ENCODE peak calls at places on chromosomes 5 and 9, in seven cellular contexts. One of them, this sample, is unnamed.

GRCh38 chr9:87337335-87338074 is 160.2 kb upstream of the DAPK1 start:
- DNase-seq in GM10248: no peak
- DNase-seq in iPS DF 6.9: no peak
- DNase-seq in HCT116: no peak
- DNase-seq in brain pericyte: no peak
- DNase-seq in dermis blood vessel endothelial cell: peak; percentile 22
- DNase-seq in posterior cingulate gyrus: no peak
- DNase-seq in this sample: no peak

GRCh38 chr9:136118061-136118366 is 661 bp downstream of the TMEM250 start:
- DNase-seq in GM10248: no peak
- DNase-seq in iPS DF 6.9: no peak
- DNase-seq in HCT116: no peak
- DNase-seq in brain pericyte: no peak
- DNase-seq in dermis blood vessel endothelial cell: no peak
- DNase-seq in posterior cingulate gyrus: no peak
- DNase-seq in this sample: no peak

GRCh38 chr9:115264333-115264732 is 146.4 kb upstream of the TNC start:
- DNase-seq in GM10248: no peak
- DNase-seq in iPS DF 6.9: no peak
- DNase-seq in HCT116: no peak
- DNase-seq in brain pericyte: no peak
- DNase-seq in dermis blood vessel endothelial cell: no peak
- DNase-seq in posterior cingulate gyrus: no peak
- DNase-seq in this sample: no peak

GRCh38 chr5:171409164-171410136 is 10.0 kb upstream of the FGF18 start:
- DNase-seq in GM10248: no peak
- DNase-seq in iPS DF 6.9: no peak
- DNase-seq in HCT116: no peak
- DNase-seq in brain pericyte: no peak
- DNase-seq in dermis blood vessel endothelial cell: no peak
- DNase-seq in posterior cingulate gyrus: no peak
- DNase-seq in this sample: no peak

GRCh38 chr5:109062669-109063068 is 315.0 kb downstream of the FER start:
- DNase-seq in GM10248: no peak
- DNase-seq in iPS DF 6.9: no peak
- DNase-seq in HCT116: no peak
- DNase-seq in brain pericyte: no peak
- DNase-seq in dermis blood vessel endothelial cell: no peak
- DNase-seq in posterior cingulate gyrus: no peak
- DNase-seq in this sample: no peak

GRCh38 chr9:2093920-2094597 is 78.9 kb downstream of the SMARCA2 start:
- DNase-seq in GM10248: no peak
- DNase-seq in iPS DF 6.9: peak; percentile 20
- DNase-seq in HCT116: no peak
- DNase-seq in brain pericyte: no peak
- DNase-seq in dermis blood vessel endothelial cell: peak; percentile 65
- DNase-seq in posterior cingulate gyrus: no peak
- DNase-seq in this sample: no peak

GRCh38 chr5:43553381-43553780 is 3.5 kb downstream of the PAIP1 start:
- DNase-seq in GM10248: no peak
- DNase-seq in iPS DF 6.9: no peak
- DNase-seq in HCT116: no peak
- DNase-seq in brain pericyte: no peak
- DNase-seq in dermis blood vessel endothelial cell: no peak
- DNase-seq in posterior cingulate gyrus: no peak
- DNase-seq in this sample: no peak

GRCh38 chr5:25489834-25490538 is 845.2 kb upstream of the CDH10 start:
- DNase-seq in GM10248: no peak
- DNase-seq in iPS DF 6.9: no peak
- DNase-seq in HCT116: no peak
- DNase-seq in brain pericyte: no peak
- DNase-seq in dermis blood vessel endothelial cell: no peak
- DNase-seq in posterior cingulate gyrus: no peak
- DNase-seq in this sample: no peak

GRCh38 chr5:36054646-36055045 is 12.0 kb downstream of the UGT3A2 start:
- DNase-seq in GM10248: no peak
- DNase-seq in iPS DF 6.9: no peak
- DNase-seq in HCT116: no peak
- DNase-seq in brain pericyte: no peak
- DNase-seq in dermis blood vessel endothelial cell: no peak
- DNase-seq in posterior cingulate gyrus: no peak
- DNase-seq in this sample: no peak

GRCh38 chr9:70409280-70409679 is 5.2 kb downstream of the KLF9 start:
- DNase-seq in GM10248: no peak
- DNase-seq in iPS DF 6.9: no peak
- DNase-seq in HCT116: no peak
- DNase-seq in brain pericyte: no peak
- DNase-seq in dermis blood vessel endothelial cell: no peak
- DNase-seq in posterior cingulate gyrus: no peak
- DNase-seq in this sample: no peak

GRCh38 chr5:122704247-122705036 is 70.4 kb upstream of the SNX2 start:
- DNase-seq in GM10248: no peak
- DNase-seq in iPS DF 6.9: no peak
- DNase-seq in HCT116: peak; percentile 43
- DNase-seq in brain pericyte: no peak
- DNase-seq in dermis blood vessel endothelial cell: peak; percentile 74
- DNase-seq in posterior cingulate gyrus: no peak
- DNase-seq in this sample: no peak

GRCh38 chr5:176441921-176442323 is 6.3 kb upstream of the FAF2 start:
- DNase-seq in GM10248: no peak
- DNase-seq in iPS DF 6.9: no peak
- DNase-seq in HCT116: no peak
- DNase-seq in brain pericyte: no peak
- DNase-seq in dermis blood vessel endothelial cell: peak; percentile 95
- DNase-seq in posterior cingulate gyrus: no peak
- DNase-seq in this sample: no peak

GRCh38 chr5:55407059-55407684 is 99.4 kb downstream of the MTREX start:
- DNase-seq in GM10248: no peak
- DNase-seq in iPS DF 6.9: no peak
- DNase-seq in HCT116: peak; percentile 22
- DNase-seq in brain pericyte: no peak
- DNase-seq in dermis blood vessel endothelial cell: peak; percentile 74
- DNase-seq in posterior cingulate gyrus: peak; percentile 58
- DNase-seq in this sample: no peak

GRCh38 chr5:177309351-177310191 is 2.1 kb downstream of the MXD3 start:
- DNase-seq in GM10248: peak; percentile 69
- DNase-seq in iPS DF 6.9: no peak
- DNase-seq in HCT116: peak; percentile 81
- DNase-seq in brain pericyte: no peak
- DNase-seq in dermis blood vessel endothelial cell: peak; percentile 87
- DNase-seq in posterior cingulate gyrus: no peak
- DNase-seq in this sample: peak; percentile 38

GRCh38 chr9:137225701-137226331 is 842 bp downstream of the CYSRT1 start:
- DNase-seq in GM10248: no peak
- DNase-seq in iPS DF 6.9: no peak
- DNase-seq in HCT116: no peak
- DNase-seq in brain pericyte: no peak
- DNase-seq in dermis blood vessel endothelial cell: no peak
- DNase-seq in posterior cingulate gyrus: no peak
- DNase-seq in this sample: no peak

GRCh38 chr9:117779760-117780159 is 75.6 kb downstream of the TLR4 start:
- DNase-seq in GM10248: no peak
- DNase-seq in iPS DF 6.9: no peak
- DNase-seq in HCT116: no peak
- DNase-seq in brain pericyte: no peak
- DNase-seq in dermis blood vessel endothelial cell: no peak
- DNase-seq in posterior cingulate gyrus: no peak
- DNase-seq in this sample: no peak

GRCh38 chr5:109200221-109200620 is 209.6 kb downstream of the PJA2 start:
- DNase-seq in GM10248: no peak
- DNase-seq in iPS DF 6.9: no peak
- DNase-seq in HCT116: no peak
- DNase-seq in brain pericyte: no peak
- DNase-seq in dermis blood vessel endothelial cell: no peak
- DNase-seq in posterior cingulate gyrus: no peak
- DNase-seq in this sample: no peak

GRCh38 chr5:55934117-55934613 is 60.6 kb downstream of the IL6ST start:
- DNase-seq in GM10248: no peak
- DNase-seq in iPS DF 6.9: no peak
- DNase-seq in HCT116: no peak
- DNase-seq in brain pericyte: no peak
- DNase-seq in dermis blood vessel endothelial cell: peak; percentile 28
- DNase-seq in posterior cingulate gyrus: no peak
- DNase-seq in this sample: no peak

GRCh38 chr9:75692309-75692708 is 198.2 kb upstream of the PCSK5 start:
- DNase-seq in GM10248: no peak
- DNase-seq in iPS DF 6.9: no peak
- DNase-seq in HCT116: no peak
- DNase-seq in brain pericyte: no peak
- DNase-seq in dermis blood vessel endothelial cell: no peak
- DNase-seq in posterior cingulate gyrus: no peak
- DNase-seq in this sample: no peak

GRCh38 chr5:155735388-155735787 is 591.6 kb upstream of the SGCD start:
- DNase-seq in GM10248: no peak
- DNase-seq in iPS DF 6.9: no peak
- DNase-seq in HCT116: no peak
- DNase-seq in brain pericyte: no peak
- DNase-seq in dermis blood vessel endothelial cell: no peak
- DNase-seq in posterior cingulate gyrus: no peak
- DNase-seq in this sample: peak; percentile 8

GRCh38 chr5:141488591-141489478 is at the start of gene PCDHGC5:
- DNase-seq in GM10248: peak; percentile 13
- DNase-seq in iPS DF 6.9: no peak
- DNase-seq in HCT116: no peak
- DNase-seq in brain pericyte: no peak
- DNase-seq in dermis blood vessel endothelial cell: no peak
- DNase-seq in posterior cingulate gyrus: no peak
- DNase-seq in this sample: no peak

GRCh38 chr5:56019306-56020272 is 24.8 kb upstream of the IL6ST start:
- DNase-seq in GM10248: no peak
- DNase-seq in iPS DF 6.9: no peak
- DNase-seq in HCT116: no peak
- DNase-seq in brain pericyte: no peak
- DNase-seq in dermis blood vessel endothelial cell: no peak
- DNase-seq in posterior cingulate gyrus: no peak
- DNase-seq in this sample: no peak

This sample was measured in SHP77 treated with DMSO at 0.1 percent for 48 hours.